ENCODE peak calls at places on chromosomes 12 and 14, in six cellular contexts. One of them, this sample, is unnamed.

GRCh38 chr14:29896354-29896768 is 31.3 kb downstream of the PRKD1 start:
- DNase-seq in H54: no peak
- DNase-seq in T-helper 9 cell: no peak
- DNase-seq in neuronal stem cell: no peak
- DNase-seq in heart right ventricle: no peak
- DNase-seq in activated CD8-positive, alpha-beta memory T cell treated with anti-CD3 and anti-CD28 coated beads, Interleukin-2, amount 50 U/mL, for 4 hours: no peak
- DNase-seq in this sample: no peak

GRCh38 chr12:57215668-57216013 is 953 bp upstream of the NXPH4 start:
- DNase-seq in H54: peak
- DNase-seq in T-helper 9 cell: no peak
- DNase-seq in neuronal stem cell: no peak
- DNase-seq in heart right ventricle: no peak
- DNase-seq in activated CD8-positive, alpha-beta memory T cell treated with anti-CD3 and anti-CD28 coated beads, Interleukin-2, amount 50 U/mL, for 4 hours: no peak
- DNase-seq in this sample: no peak

GRCh38 chr14:36068777-36069534 is 107.6 kb downstream of the PTCSC3 start:
- DNase-seq in H54: no peak
- DNase-seq in T-helper 9 cell: no peak
- DNase-seq in neuronal stem cell: no peak
- DNase-seq in heart right ventricle: no peak
- DNase-seq in activated CD8-positive, alpha-beta memory T cell treated with anti-CD3 and anti-CD28 coated beads, Interleukin-2, amount 50 U/mL, for 4 hours: no peak
- DNase-seq in this sample: peak

GRCh38 chr12:92340441-92341332 is 195.0 kb upstream of the BTG1 start:
- DNase-seq in H54: no peak
- DNase-seq in T-helper 9 cell: no peak
- DNase-seq in neuronal stem cell: no peak
- DNase-seq in heart right ventricle: no peak
- DNase-seq in activated CD8-positive, alpha-beta memory T cell treated with anti-CD3 and anti-CD28 coated beads, Interleukin-2, amount 50 U/mL, for 4 hours: no peak
- DNase-seq in this sample: no peak

GRCh38 chr12:99915251-99916082 is 69.3 kb downstream of the ANKS1B start:
- DNase-seq in H54: peak
- DNase-seq in T-helper 9 cell: no peak
- DNase-seq in neuronal stem cell: no peak
- DNase-seq in heart right ventricle: no peak
- DNase-seq in activated CD8-positive, alpha-beta memory T cell treated with anti-CD3 and anti-CD28 coated beads, Interleukin-2, amount 50 U/mL, for 4 hours: no peak
- DNase-seq in this sample: no peak

GRCh38 chr12:65612440-65612839 is 211.8 kb upstream of the HMGA2 start:
- DNase-seq in H54: no peak
- DNase-seq in T-helper 9 cell: no peak
- DNase-seq in neuronal stem cell: no peak
- DNase-seq in heart right ventricle: no peak
- DNase-seq in activated CD8-positive, alpha-beta memory T cell treated with anti-CD3 and anti-CD28 coated beads, Interleukin-2, amount 50 U/mL, for 4 hours: no peak
- DNase-seq in this sample: no peak

GRCh38 chr12:121214855-121215745 is 5.2 kb downstream of the P2RX4 start:
- DNase-seq in H54: peak
- DNase-seq in T-helper 9 cell: no peak
- DNase-seq in neuronal stem cell: no peak
- DNase-seq in heart right ventricle: no peak
- DNase-seq in activated CD8-positive, alpha-beta memory T cell treated with anti-CD3 and anti-CD28 coated beads, Interleukin-2, amount 50 U/mL, for 4 hours: no peak
- DNase-seq in this sample: peak

GRCh38 chr14:75274899-75275569 is 3.6 kb upstream of the FOS start:
- DNase-seq in H54: no peak
- DNase-seq in T-helper 9 cell: peak
- DNase-seq in neuronal stem cell: no peak
- DNase-seq in heart right ventricle: no peak
- DNase-seq in activated CD8-positive, alpha-beta memory T cell treated with anti-CD3 and anti-CD28 coated beads, Interleukin-2, amount 50 U/mL, for 4 hours: no peak
- DNase-seq in this sample: no peak

GRCh38 chr14:65594153-65594881 is 181.8 kb downstream of the FUT8 start:
- DNase-seq in H54: no peak
- DNase-seq in T-helper 9 cell: no peak
- DNase-seq in neuronal stem cell: no peak
- DNase-seq in heart right ventricle: no peak
- DNase-seq in activated CD8-positive, alpha-beta memory T cell treated with anti-CD3 and anti-CD28 coated beads, Interleukin-2, amount 50 U/mL, for 4 hours: no peak
- DNase-seq in this sample: peak

GRCh38 chr12:103632554-103633216 is 45.6 kb downstream of the STAB2 start:
- DNase-seq in H54: peak
- DNase-seq in T-helper 9 cell: peak
- DNase-seq in neuronal stem cell: peak
- DNase-seq in heart right ventricle: no peak
- DNase-seq in activated CD8-positive, alpha-beta memory T cell treated with anti-CD3 and anti-CD28 coated beads, Interleukin-2, amount 50 U/mL, for 4 hours: no peak
- DNase-seq in this sample: peak

GRCh38 chr12:545835-546234 is 86.1 kb downstream of the B4GALNT3 start:
- DNase-seq in H54: no peak
- DNase-seq in T-helper 9 cell: no peak
- DNase-seq in neuronal stem cell: no peak
- DNase-seq in heart right ventricle: no peak
- DNase-seq in activated CD8-positive, alpha-beta memory T cell treated with anti-CD3 and anti-CD28 coated beads, Interleukin-2, amount 50 U/mL, for 4 hours: no peak
- DNase-seq in this sample: no peak

GRCh38 chr12:123723765-123724164 is 11.6 kb downstream of the ATP6V0A2 start:
- DNase-seq in H54: no peak
- DNase-seq in T-helper 9 cell: no peak
- DNase-seq in neuronal stem cell: no peak
- DNase-seq in heart right ventricle: no peak
- DNase-seq in activated CD8-positive, alpha-beta memory T cell treated with anti-CD3 and anti-CD28 coated beads, Interleukin-2, amount 50 U/mL, for 4 hours: peak
- DNase-seq in this sample: no peak

This sample was measured in Calu3.